ENCODE peak calls at places on chromosomes 12 and 14, in four cellular contexts. One of them, this sample, is unnamed. For H3K4me1, the result is how much of the 10 kb centered on the place peaks cover.

GRCh38 chr12:105237671-105238070 is 1.7 kb upstream of the APPL2 start:
- DNase-seq in HCT116: no peak
- DNase-seq in HepG2: no peak
- DNase-seq in endothelial cell of umbilical vein: no peak
- DNase-seq in this sample: no peak

GRCh38 chr12:106000376-106001104 is 138.2 kb downstream of the NUAK1 start:
- DNase-seq in HepG2: no peak
- DNase-seq in HCT116: no peak
- DNase-seq in endothelial cell of umbilical vein: no peak
- DNase-seq in this sample: no peak

GRCh38 chr14:89025581-89026236 is 201.3 kb downstream of the TTC8 start:
- DNase-seq in HCT116: no peak
- DNase-seq in endothelial cell of umbilical vein: no peak
- DNase-seq in HepG2: no peak
- DNase-seq in this sample: no peak

GRCh38 chr14:73833530-73834257 is 17.9 kb upstream of the PTGR2 start:
- DNase-seq in HCT116: no peak
- DNase-seq in endothelial cell of umbilical vein: no peak
- DNase-seq in HepG2: peak
- DNase-seq in this sample: peak

GRCh38 chr12:59657711-59658110 is 61.9 kb downstream of the SLC16A7 start:
- DNase-seq in HepG2: no peak
- DNase-seq in endothelial cell of umbilical vein: no peak
- DNase-seq in HCT116: no peak
- DNase-seq in this sample: no peak

GRCh38 chr12:103431387-103431786 is 64.4 kb downstream of the C12orf42 start:
- DNase-seq in endothelial cell of umbilical vein: no peak
- DNase-seq in HepG2: no peak
- DNase-seq in HCT116: no peak
- DNase-seq in this sample: no peak

GRCh38 chr12:96719671-96720362 is 187.2 kb upstream of the NEDD1 start:
- DNase-seq in HepG2: no peak
- DNase-seq in HCT116: no peak
- DNase-seq in endothelial cell of umbilical vein: peak
- DNase-seq in this sample: peak

GRCh38 chr14:75812592-75812991 is 151.5 kb downstream of the TTLL5 start:
- DNase-seq in endothelial cell of umbilical vein: no peak
- DNase-seq in HCT116: no peak
- DNase-seq in HepG2: no peak
- DNase-seq in this sample: peak

GRCh38 chr14:31758941-31759340 is 197.7 kb downstream of the NUBPL start:
- DNase-seq in HepG2: no peak
- DNase-seq in endothelial cell of umbilical vein: no peak
- DNase-seq in HCT116: no peak
- DNase-seq in this sample: no peak

GRCh38 chr14:105074601-105075053 is 9.4 kb upstream of the GPR132 start:
- DNase-seq in HCT116: no peak
- DNase-seq in HepG2: no peak
- DNase-seq in endothelial cell of umbilical vein: no peak
- DNase-seq in this sample: no peak

GRCh38 chr12:16949351-16949750 is 343.4 kb upstream of the LMO3 start:
- DNase-seq in HepG2: no peak
- DNase-seq in HCT116: no peak
- DNase-seq in endothelial cell of umbilical vein: no peak
- DNase-seq in this sample: peak

GRCh38 chr12:549476-550082 is 89.8 kb downstream of the B4GALNT3 start:
- DNase-seq in HCT116: no peak
- DNase-seq in endothelial cell of umbilical vein: no peak
- DNase-seq in HepG2: no peak
- DNase-seq in this sample: no peak

GRCh38 chr12:13390381-13390856 is 193.9 kb downstream of the EMP1 start:
- DNase-seq in HCT116: peak
- DNase-seq in HepG2: no peak
- DNase-seq in endothelial cell of umbilical vein: peak
- DNase-seq in this sample: no peak
- TF ChIP-seq POLR2AphosphoS5 in HCT116: no peak
- TF ChIP-seq POLR2AphosphoS5 in HepG2: no peak
- TF ChIP-seq POLR2AphosphoS5 in endothelial cell of umbilical vein: no peak
- TF ChIP-seq POLR2AphosphoS5 in this sample: no peak

GRCh38 chr12:20345866-20346265 is 22.5 kb upstream of the PDE3A start:
- DNase-seq in endothelial cell of umbilical vein: peak
- DNase-seq in HepG2: no peak
- DNase-seq in HCT116: no peak
- DNase-seq in this sample: no peak

GRCh38 chr12:20339060-20339459 is 29.3 kb upstream of the PDE3A start:
- DNase-seq in HCT116: no peak
- DNase-seq in endothelial cell of umbilical vein: no peak
- DNase-seq in HepG2: no peak
- DNase-seq in this sample: no peak

DNA sequence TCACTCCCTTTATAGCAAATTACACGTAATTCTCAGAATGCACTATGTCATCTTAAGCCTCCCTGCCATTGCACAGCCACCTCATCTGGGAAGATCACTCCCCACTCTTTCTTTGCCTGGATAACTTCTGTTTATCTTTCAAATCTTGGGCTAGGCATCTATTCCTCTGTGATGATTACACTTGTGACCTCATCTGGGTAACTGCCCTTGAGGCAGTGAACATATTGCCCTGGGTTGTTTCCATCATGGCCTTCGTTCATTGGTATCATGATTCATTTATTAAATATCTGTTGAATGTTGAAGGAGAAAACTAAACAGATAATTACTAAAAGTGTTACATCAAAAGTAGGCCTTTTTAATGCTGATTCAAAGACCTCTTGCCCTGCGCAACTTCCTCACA is 26.2 kb upstream of the PDE3A start:
- DNase-seq in HCT116: no peak
- DNase-seq in endothelial cell of umbilical vein: no peak
- DNase-seq in HepG2: no peak
- DNase-seq in this sample: no peak
- H2AFZ ChIP-seq in HCT116: no peak
- H2AFZ ChIP-seq in endothelial cell of umbilical vein: no peak
- H2AFZ ChIP-seq in HepG2: no peak
- H2AFZ ChIP-seq in this sample: no peak

GRCh38 chr12:79900951-79901350 is 33.9 kb downstream of the PPP1R12A start:
- DNase-seq in endothelial cell of umbilical vein: no peak
- DNase-seq in HepG2: no peak
- DNase-seq in HCT116: no peak
- DNase-seq in this sample: no peak

GRCh38 chr12:79895804-79896203 is 39.1 kb downstream of the PPP1R12A start:
- DNase-seq in HCT116: no peak
- DNase-seq in endothelial cell of umbilical vein: no peak
- DNase-seq in HepG2: no peak
- DNase-seq in this sample: no peak

GRCh38 chr12:79900199-79900598 is 34.7 kb downstream of the PPP1R12A start:
- DNase-seq in HCT116: no peak
- DNase-seq in endothelial cell of umbilical vein: no peak
- DNase-seq in HepG2: peak
- DNase-seq in this sample: no peak

GRCh38 chr12:79897617-79898016 is 37.3 kb downstream of the PPP1R12A start:
- DNase-seq in HCT116: peak
- DNase-seq in endothelial cell of umbilical vein: no peak
- DNase-seq in HepG2: peak
- DNase-seq in this sample: peak

DNA sequence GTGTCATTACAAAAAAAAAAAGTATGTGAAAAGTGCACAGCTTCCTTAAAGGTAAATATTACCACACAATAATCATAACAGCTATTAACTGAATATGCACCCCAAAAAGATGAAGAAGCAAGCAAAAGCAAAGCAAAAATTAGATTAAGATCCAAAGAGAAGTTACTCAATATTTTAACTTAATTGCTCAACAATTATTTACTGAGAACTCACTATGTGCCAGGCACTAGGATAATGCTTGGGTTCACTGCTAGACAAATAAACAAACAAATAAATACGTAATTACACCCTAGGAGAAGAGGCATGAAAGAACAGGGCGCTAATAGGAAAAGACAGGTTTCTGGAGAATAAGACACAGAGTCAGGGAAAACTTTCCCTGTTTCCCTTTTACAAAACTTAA is 33.4 kb downstream of the PPP1R12A start:
- DNase-seq in HCT116: no peak
- DNase-seq in HepG2: no peak
- DNase-seq in endothelial cell of umbilical vein: no peak
- DNase-seq in this sample: no peak
- H3K4me1 ChIP-seq in HCT116: under half
- H3K4me1 ChIP-seq in HepG2: under half
- H3K4me1 ChIP-seq in endothelial cell of umbilical vein: under half
- H3K4me1 ChIP-seq in this sample: under half

DNA sequence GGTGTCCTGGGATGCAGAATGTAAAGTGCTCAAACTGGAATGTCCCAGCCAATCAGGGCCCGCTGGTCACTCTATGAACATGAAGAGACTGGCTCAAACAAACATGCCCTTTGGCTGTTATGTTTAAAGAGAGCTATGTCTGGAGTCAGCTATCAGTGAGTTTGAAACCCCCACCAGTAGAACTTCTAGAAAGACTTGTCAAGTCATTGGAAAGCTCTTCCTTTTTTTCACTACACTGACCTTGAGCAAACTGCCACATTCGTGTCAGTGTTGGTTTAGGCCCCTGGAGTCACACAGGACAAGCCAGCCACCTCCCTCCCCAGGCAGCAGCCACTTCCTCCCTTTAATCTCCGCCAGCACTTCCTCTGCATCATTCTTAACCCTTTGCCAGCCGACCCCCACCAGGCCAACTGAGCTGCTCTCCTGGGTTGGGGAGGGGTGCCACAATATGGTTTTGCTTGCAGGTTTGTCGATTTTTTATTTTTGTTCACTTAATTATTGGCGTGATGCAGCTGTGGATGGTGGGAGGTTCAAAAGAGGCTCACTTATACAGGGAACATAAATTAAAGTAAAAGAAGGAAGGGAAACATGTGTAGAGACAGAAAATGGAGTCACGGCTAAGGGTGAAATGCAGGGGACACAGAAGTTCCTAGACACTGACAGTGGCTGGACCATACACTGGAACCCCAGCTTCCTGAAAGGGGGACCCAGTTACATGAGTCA is 25.3 kb downstream of the CMKLR1 start:
- DNase-seq in endothelial cell of umbilical vein: peak
- DNase-seq in HCT116: no peak
- DNase-seq in HepG2: peak
- DNase-seq in this sample: no peak
- TF ChIP-seq POLR2AphosphoS5 in endothelial cell of umbilical vein: no peak
- TF ChIP-seq POLR2AphosphoS5 in HCT116: no peak
- TF ChIP-seq POLR2AphosphoS5 in HepG2: no peak
- TF ChIP-seq POLR2AphosphoS5 in this sample: no peak

GRCh38 chr14:24843494-24843893 is 206.5 kb downstream of the STXBP6 start:
- DNase-seq in HCT116: no peak
- DNase-seq in HepG2: no peak
- DNase-seq in endothelial cell of umbilical vein: no peak
- DNase-seq in this sample: no peak
- H2AFZ ChIP-seq in HCT116: no peak
- H2AFZ ChIP-seq in HepG2: no peak
- H2AFZ ChIP-seq in endothelial cell of umbilical vein: no peak
- H2AFZ ChIP-seq in this sample: no peak

GRCh38 chr12:53052419-53053222 is 2.8 kb downstream of the TNS2 start:
- DNase-seq in HepG2: no peak
- DNase-seq in HCT116: no peak
- DNase-seq in endothelial cell of umbilical vein: peak
- DNase-seq in this sample: no peak
- H3K4me1 ChIP-seq in HepG2: half or more
- H3K4me1 ChIP-seq in HCT116: half or more
- H3K4me1 ChIP-seq in endothelial cell of umbilical vein: half or more
- H3K4me1 ChIP-seq in this sample: half or more

DNA sequence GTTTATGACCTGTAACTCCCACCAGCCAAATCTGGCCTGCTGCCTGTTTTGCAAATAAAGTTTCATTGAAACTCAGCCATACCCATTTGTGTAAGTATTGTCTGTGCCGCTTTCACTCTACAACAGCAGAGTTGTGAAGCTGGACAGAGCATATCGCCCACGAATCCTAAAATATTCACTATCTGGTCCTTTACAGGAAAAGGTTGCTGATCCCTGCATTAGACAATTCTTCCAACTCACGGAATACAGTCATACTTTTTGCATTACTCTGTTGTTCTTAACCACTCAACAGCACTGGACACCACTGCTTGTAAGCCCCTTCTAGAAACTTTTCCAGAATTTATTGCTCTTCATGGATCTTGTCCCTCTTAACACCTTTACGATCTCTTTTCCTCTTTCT is 435.4 kb downstream of the EGLN3 start:
- DNase-seq in endothelial cell of umbilical vein: no peak
- DNase-seq in HCT116: no peak
- DNase-seq in HepG2: no peak
- DNase-seq in this sample: no peak
- TF ChIP-seq POLR2AphosphoS5 in endothelial cell of umbilical vein: no peak
- TF ChIP-seq POLR2AphosphoS5 in HCT116: no peak
- TF ChIP-seq POLR2AphosphoS5 in HepG2: no peak
- TF ChIP-seq POLR2AphosphoS5 in this sample: no peak

DNA sequence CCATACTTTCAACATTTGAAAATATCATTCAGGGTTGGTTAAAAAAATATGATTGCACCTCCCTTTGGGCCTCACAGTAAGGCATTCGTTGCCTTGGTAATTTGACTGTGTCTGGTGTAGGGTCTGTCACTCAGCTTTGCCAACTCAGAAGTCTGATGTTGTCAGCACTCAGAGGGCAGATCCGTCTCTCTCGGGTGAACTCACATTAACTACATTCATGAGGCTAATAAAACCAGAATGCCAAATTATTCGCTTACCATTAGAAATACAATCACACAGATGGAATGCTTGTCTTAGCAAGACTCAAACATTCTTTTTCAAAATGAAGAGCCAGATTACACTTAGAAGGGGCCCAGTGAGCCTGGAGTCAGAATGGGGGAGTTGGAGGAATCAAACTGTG is 53.0 kb downstream of the NPAS3 start:
- DNase-seq in endothelial cell of umbilical vein: no peak
- DNase-seq in HepG2: no peak
- DNase-seq in HCT116: no peak
- DNase-seq in this sample: no peak
- H2AFZ ChIP-seq in endothelial cell of umbilical vein: no peak
- H2AFZ ChIP-seq in HepG2: no peak
- H2AFZ ChIP-seq in HCT116: no peak
- H2AFZ ChIP-seq in this sample: no peak

GRCh38 chr12:124426594-124427550 is 132.0 kb downstream of the RFLNA start:
- DNase-seq in HCT116: no peak
- DNase-seq in endothelial cell of umbilical vein: no peak
- DNase-seq in HepG2: no peak
- DNase-seq in this sample: no peak
- H3K4me1 ChIP-seq in HCT116: under half
- H3K4me1 ChIP-seq in endothelial cell of umbilical vein: under half
- H3K4me1 ChIP-seq in HepG2: under half
- H3K4me1 ChIP-seq in this sample: under half